ENCODE peak calls at places on chromosomes 4 and X, in nine cellular contexts. P is stimulated activated CD4-positive, alpha-beta T cell treated with anti-CD3 and anti-CD28 coated beads, Interleukin-4, amount 100 ng/mL, for 48 hours; A is fibroblast of pulmonary artery; R is Kasumi-1; E is activated gamma-delta T cell treated with Interleukin-2 at 50 U/mL for 16 hours; L is NCI-H1092; S is kidney tubule cell; H is NCI-H524; T is GM20000. M is an unnamed sample.

GRCh38 chr4:153962311-153963039 is 173.6 kb upstream of the SFRP2 start:
- DNase-seq in P (no peak), A (no peak), R (no peak), E (no peak), L (no peak), S (peak), H (no peak), T (no peak), M (no peak)

GRCh38 chr4:71711985-71712348 is 71.9 kb downstream of the GC start:
- DNase-seq in P (no peak), A (no peak), R (no peak), E (no peak), L (no peak), S (no peak), H (no peak), T (no peak), M (no peak)

GRCh38 chrX:24204331-24204730 is 54.8 kb downstream of the ZFX start:
- DNase-seq in P (no peak), A (peak), R (no peak), E (no peak), L (no peak), S (no peak), H (no peak), T (no peak), M (no peak)

GRCh38 chrX:16138108-16138427 is 14.7 kb downstream of the GRPR start:
- DNase-seq in P (no peak), A (peak), R (no peak), E (no peak), L (no peak), S (no peak), H (no peak), T (no peak), M (no peak)

GRCh38 chr4:7397206-7398103 is 37.3 kb downstream of the PSAPL1 start:
- DNase-seq in P (no peak), A (no peak), R (no peak), E (no peak), L (no peak), S (no peak), H (no peak), T (no peak), M (no peak)

GRCh38 chrX:110265624-110266023 is 52.3 kb downstream of the AMMECR1 start:
- DNase-seq in P (no peak), A (no peak), R (no peak), E (no peak), L (no peak), S (no peak), H (no peak), T (no peak), M (no peak)

GRCh38 chrX:11792461-11793421 is 34.7 kb downstream of the MSL3 start:
- DNase-seq in P (peak), A (no peak), R (peak), E (peak), L (peak), S (no peak), H (no peak), T (peak), M (no peak)

GRCh38 chr4:142194905-142195304 is 558.5 kb downstream of the IL15 start:
- DNase-seq in P (no peak), A (no peak), R (no peak), E (no peak), L (no peak), S (no peak), H (no peak), T (no peak), M (no peak)

GRCh38 chr4:75254745-75255144 is 259.5 kb downstream of the RCHY1 start:
- DNase-seq in P (no peak), A (peak), R (no peak), E (no peak), L (no peak), S (no peak), H (no peak), T (no peak), M (no peak)

GRCh38 chr4:153335665-153336064 is 8.8 kb upstream of the MND1 start:
- DNase-seq in P (no peak), A (no peak), R (no peak), E (no peak), L (no peak), S (peak), H (no peak), T (no peak), M (no peak)

GRCh38 chr4:188439641-188440311 is 300.5 kb downstream of the TRIML1 start:
- DNase-seq in P (no peak), A (no peak), R (no peak), E (no peak), L (peak), S (peak), H (peak), T (no peak), M (no peak)

GRCh38 chr4:11404431-11404830 is 24.3 kb downstream of the HS3ST1 start:
- DNase-seq in P (no peak), A (no peak), R (no peak), E (no peak), L (no peak), S (no peak), H (no peak), T (no peak), M (no peak)

GRCh38 chrX:11893933-11894710 is 136.1 kb downstream of the MSL3 start:
- DNase-seq in P (no peak), A (no peak), R (no peak), E (no peak), L (no peak), S (peak), H (no peak), T (no peak), M (no peak)

GRCh38 chr4:155522201-155522600 is 144.4 kb upstream of the GUCY1A1 start:
- DNase-seq in P (no peak), A (no peak), R (no peak), E (no peak), L (no peak), S (no peak), H (no peak), T (no peak), M (no peak)

GRCh38 chrX:41189156-41189555 is 103.9 kb downstream of the USP9X start:
- DNase-seq in P (no peak), A (no peak), R (no peak), E (no peak), L (no peak), S (no peak), H (no peak), T (no peak), M (no peak)

GRCh38 chrX:28876901-28877300 is 289.7 kb downstream of the IL1RAPL1 start:
- DNase-seq in P (no peak), A (no peak), R (no peak), E (no peak), L (no peak), S (no peak), H (no peak), T (no peak), M (no peak)

GRCh38 chrX:153572601-153573000 is 26.3 kb downstream of the CCNQ start:
- DNase-seq in P (no peak), A (no peak), R (no peak), E (no peak), L (no peak), S (no peak), H (no peak), T (no peak), M (no peak)

GRCh38 chr4:41748788-41749445 is 392 bp upstream of the PHOX2B start:
- DNase-seq in P (no peak), A (no peak), R (no peak), E (no peak), L (no peak), S (no peak), H (no peak), T (no peak), M (no peak)

M was measured in progenitor cell of endocrine pancreas.